ENCODE peak calls at places on chromosomes 16 and 17, in eight cellular contexts. O is hepatocyte, T is ovary, L is astrocyte, J is PC-9, S is tibial nerve, P is heart right ventricle, D is left ventricle myocardium inferior. I is an unnamed sample. For H3K4me1, the result is how much of the 10 kb centered on the place peaks cover.

GRCh38 chr17:80955673-80956306 is 35.9 kb upstream of the CHMP6 start:
- DNase-seq in O (no peak), T (no peak), L (no peak), J (no peak), S (no peak), P (no peak), D (no peak), I (no peak)

GRCh38 chr17:50916026-50916707 is 50.0 kb upstream of the TOB1 start:
- DNase-seq in O (no peak), T (no peak), L (no peak), J (no peak), S (no peak), P (no peak), D (no peak), I (no peak)

GRCh38 chr17:82860606-82861392 is 21.0 kb upstream of the ZNF750 start:
- DNase-seq in O (no peak), T (no peak), L (no peak), J (no peak), S (no peak), P (no peak), D (no peak), I (peak)

GRCh38 chr16:27223226-27223610 is 19.9 kb downstream of the KDM8 start:
- DNase-seq in O (no peak), T (no peak), L (no peak), J (no peak), S (no peak), P (no peak), D (no peak), I (no peak)

GRCh38 chr17:75346906-75347305 is 57.7 kb upstream of the SLC25A19 start:
- DNase-seq in O (peak), T (no peak), L (peak), J (peak), S (no peak), P (no peak), D (no peak), I (no peak)

GRCh38 chr16:30925646-30926332 is 2.4 kb downstream of the FBXL19 start:
- DNase-seq in O (peak), T (no peak), L (no peak), J (no peak), S (no peak), P (no peak), D (no peak), I (no peak)

GRCh38 chr17:31556969-31557620 is 165.6 kb downstream of the RAB11FIP4 start:
- DNase-seq in O (no peak), T (no peak), L (no peak), J (no peak), S (no peak), P (no peak), D (no peak), I (no peak)

GRCh38 chr16:55368205-55368604 is 44.2 kb downstream of the IRX6 start:
- DNase-seq in O (no peak), T (no peak), L (no peak), J (no peak), S (no peak), P (no peak), D (no peak), I (no peak)

GRCh38 chr17:30520436-30520835 is 43.2 kb downstream of the GOSR1 start:
- DNase-seq in O (no peak), T (no peak), L (peak), J (no peak), S (no peak), P (no peak), D (no peak), I (no peak)

GRCh38 chr16:81623365-81624102 is 155.6 kb upstream of the PLCG2 start:
- DNase-seq in O (peak), T (peak), L (no peak), J (peak), S (no peak), P (no peak), D (no peak), I (no peak)

GRCh38 chr17:45990836-45991235 is 8.2 kb upstream of the STH start:
- DNase-seq in O (no peak), T (no peak), L (no peak), J (no peak), S (no peak), P (no peak), D (no peak), I (no peak)

GRCh38 chr16:11636172-11636721 is 32.0 kb upstream of the SNN start:
- DNase-seq in O (peak), T (no peak), L (no peak), J (peak), S (no peak), P (no peak), D (no peak), I (peak)

GRCh38 chr17:42679492-42680330 is 1.9 kb downstream of the CCR10 start:
- DNase-seq in O (peak), T (peak), L (peak), J (peak), S (no peak), P (peak), D (peak), I (peak)

GRCh38 chr17:67379251-67379630 is 2.2 kb downstream of the PITPNC1 start:
- DNase-seq in O (no peak), T (no peak), L (no peak), J (no peak), S (no peak), P (no peak), D (no peak), I (no peak)

GRCh38 chr16:85674418-85674755 is 14.4 kb downstream of the GINS2 start:
- DNase-seq in O (no peak), T (no peak), L (no peak), J (no peak), S (no peak), P (no peak), D (no peak), I (no peak)

GRCh38 chr16:55439101-55439690 is 39.8 kb upstream of the MMP2 start:
- DNase-seq in O (no peak), T (no peak), L (no peak), J (no peak), S (no peak), P (no peak), D (no peak), I (no peak)

GRCh38 chr16:70526403-70526802 is 2.8 kb downstream of the SF3B3 start:
- DNase-seq in O (no peak), T (no peak), L (no peak), J (no peak), S (no peak), P (no peak), D (no peak), I (no peak)

GRCh38 chr17:1487939-1488825 is 4.3 kb downstream of the MYO1C start:
- DNase-seq in O (peak), T (peak), L (peak), J (peak), S (peak), P (peak), D (peak), I (peak)

GRCh38 chr16:68695575-68695974 is 41.5 kb upstream of the CDH1 start:
- DNase-seq in O (no peak), T (no peak), L (no peak), J (no peak), S (no peak), P (no peak), D (no peak), I (no peak)

GRCh38 chr17:13030459-13031305 is 12.9 kb upstream of the ELAC2 start:
- DNase-seq in O (peak), T (peak), L (no peak), J (no peak), S (no peak), P (peak), D (no peak), I (no peak)

GRCh38 chr17:57145347-57145746 is 60.3 kb downstream of the AKAP1 start:
- DNase-seq in O (no peak), T (no peak), L (no peak), J (no peak), S (no peak), P (no peak), D (no peak), I (no peak)

GRCh38 chr17:4136373-4136772 is 6.5 kb downstream of the ZZEF1 start:
- DNase-seq in O (no peak), T (no peak), L (peak), J (no peak), S (no peak), P (peak), D (peak), I (peak)

GRCh38 chr16:8634991-8635736 is 13.7 kb downstream of the METTL22 start:
- DNase-seq in O (peak), T (no peak), L (peak), J (no peak), S (no peak), P (no peak), D (no peak), I (no peak)

GRCh38 chr17:17723354-17724261 is 42.4 kb downstream of the RAI1 start:
- DNase-seq in O (peak), T (no peak), L (peak), J (no peak), S (no peak), P (no peak), D (no peak), I (no peak)

GRCh38 chr17:2237521-2237921 is 66.1 kb downstream of the SMG6 start:
- DNase-seq in O (no peak), T (peak), L (peak), J (no peak), S (no peak), P (peak), D (peak), I (no peak)

GRCh38 chr17:71500761-71501555 is 619.9 kb upstream of the SOX9 start:
- DNase-seq in O (no peak), T (no peak), L (peak), J (no peak), S (no peak), P (no peak), D (no peak), I (no peak)

GRCh38 chr16:88430524-88431446 is 22.3 kb upstream of the ZFPM1 start:
- DNase-seq in O (no peak), T (no peak), L (no peak), J (no peak), S (no peak), P (peak), D (peak), I (no peak)

GRCh38 chr16:88433632-88434352 is 19.3 kb upstream of the ZFPM1 start:
- DNase-seq in O (no peak), T (no peak), L (no peak), J (no peak), S (no peak), P (no peak), D (no peak), I (no peak)

GRCh38 chr16:88432753-88433152 is 20.3 kb upstream of the ZFPM1 start:
- DNase-seq in O (no peak), T (no peak), L (no peak), J (no peak), S (no peak), P (no peak), D (no peak), I (no peak)

GRCh38 chr16:88431651-88432050 is 21.4 kb upstream of the ZFPM1 start:
- DNase-seq in O (no peak), T (no peak), L (no peak), J (no peak), S (no peak), P (no peak), D (no peak), I (no peak)

DNA sequence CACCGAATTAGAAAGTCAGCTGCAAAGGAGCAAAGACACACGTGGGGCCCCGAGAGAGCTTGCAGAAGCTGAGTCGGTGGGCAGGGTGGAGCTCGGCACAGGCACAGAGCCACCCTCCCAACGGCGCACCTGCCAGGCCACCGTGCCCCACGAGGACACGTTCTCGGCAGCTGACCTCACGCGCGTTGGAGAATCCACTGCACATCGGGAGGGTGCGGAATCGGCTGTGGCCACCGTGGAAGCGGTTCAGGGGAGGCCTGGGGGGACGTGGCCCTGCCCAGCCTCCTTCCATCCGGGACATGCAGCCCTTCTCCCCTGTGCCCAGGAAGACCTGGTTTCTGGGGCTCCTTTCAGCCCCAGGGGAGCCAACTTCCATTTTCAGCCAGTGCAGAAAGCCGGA is 20.9 kb upstream of the ZFPM1 start:
- DNase-seq in O (no peak), T (no peak), L (no peak), J (no peak), S (no peak), P (no peak), D (no peak), I (no peak)
- H3K4me3 ChIP-seq in O (no peak), T (no peak), L (no peak), J (no peak), S (no peak), P (no peak), D (no peak), I (no peak)

GRCh38 chr16:13957197-13958078 is 37.5 kb downstream of the ERCC4 start:
- DNase-seq in O (peak), T (peak), L (peak), J (peak), S (peak), P (peak), D (peak), I (peak)
- H3K27ac ChIP-seq in O (peak), T (no peak), L (peak), J (peak), S (peak), P (peak), D (peak), I (peak)

DNA sequence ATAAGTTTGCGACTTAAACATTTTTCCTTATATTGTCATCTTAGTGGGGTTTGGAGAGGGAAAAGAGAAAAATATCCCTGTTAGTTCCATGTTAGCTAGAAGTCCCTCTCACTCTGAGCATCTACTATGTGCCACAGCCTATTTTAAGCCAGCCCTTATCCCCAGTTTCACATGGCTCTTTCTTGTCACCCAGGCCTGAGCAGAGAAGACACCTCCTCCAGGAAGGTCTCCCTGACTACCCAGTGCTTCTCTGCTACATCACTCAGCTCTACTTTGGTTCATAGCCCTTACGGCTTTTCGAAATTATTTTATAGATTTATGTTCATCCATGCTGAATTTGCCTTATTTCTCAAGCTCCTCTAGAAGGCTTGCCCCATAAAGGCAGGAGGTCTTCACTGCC is 7.2 kb upstream of the MAP2K3 start:
- DNase-seq in O (no peak), T (no peak), L (no peak), J (no peak), S (no peak), P (no peak), D (no peak), I (no peak)
- H3K4me1 ChIP-seq in O (under half), T (under half), L (under half), J (under half), S (under half), P (under half), D (under half), I (under half)

GRCh38 chr16:22210854-22211253 is 4.8 kb downstream of the EEF2K start:
- DNase-seq in O (no peak), T (no peak), L (no peak), J (no peak), S (no peak), P (no peak), D (no peak), I (no peak)
- H3K4me3 ChIP-seq in O (no peak), T (no peak), L (no peak), J (no peak), S (no peak), P (no peak), D (no peak), I (no peak)

GRCh38 chr16:88409296-88410065 is 26.7 kb downstream of the ZNF469 start:
- DNase-seq in O (no peak), T (no peak), L (no peak), J (no peak), S (no peak), P (no peak), D (no peak), I (no peak)
- H3K27ac ChIP-seq in O (no peak), T (no peak), L (no peak), J (no peak), S (no peak), P (no peak), D (no peak), I (no peak)

GRCh38 chr17:58344791-58345157 is 7.2 kb downstream of the SUPT4H1 start:
- DNase-seq in O (no peak), T (no peak), L (no peak), J (no peak), S (no peak), P (no peak), D (no peak), I (no peak)
- H3K4me1 ChIP-seq in O (under half), T (under half), L (under half), J (under half), S (under half), P (under half), D (under half), I (under half)

GRCh38 chr17:7017827-7018200 is 5.0 kb upstream of the BCL6B start:
- DNase-seq in O (no peak), T (peak), L (no peak), J (no peak), S (no peak), P (no peak), D (no peak), I (no peak)
- H3K4me3 ChIP-seq in O (no peak), T (peak), L (no peak), J (no peak), S (peak), P (no peak), D (peak), I (peak)

GRCh38 chr16:50282010-50282538 is 15.7 kb downstream of the ADCY7 start:
- DNase-seq in O (no peak), T (no peak), L (peak), J (no peak), S (no peak), P (peak), D (peak), I (peak)
- H3K27ac ChIP-seq in O (no peak), T (no peak), L (no peak), J (no peak), S (peak), P (peak), D (peak), I (peak)

I was measured in left lung.